ENCODE peak calls at places on chromosomes 6 and 20, in nine cellular contexts. E, V, B, M, K, C, H, T and F are unnamed samples.

GRCh38 chr20:59645761-59646171 is 41.4 kb downstream of the PHACTR3 start:
- DNase-seq in E (no peak), M (no peak), T (peak), B (no peak), K (no peak), H (no peak), V (no peak), C (no peak), F (no peak)

GRCh38 chr6:122696079-122696478 is 83.4 kb upstream of the FABP7 start:
- DNase-seq in V (no peak), E (no peak), M (no peak), H (no peak), C (no peak), K (peak), T (no peak), B (no peak), F (no peak)

GRCh38 chr20:12414446-12415274 is 497.0 kb downstream of the BTBD3 start:
- DNase-seq in C (no peak), E (no peak), B (no peak), K (peak), M (no peak), H (no peak), T (no peak), V (no peak), F (no peak)

GRCh38 chr20:45090481-45090880 is 10.4 kb downstream of the KCNS1 start:
- DNase-seq in E (no peak), M (no peak), H (no peak), V (no peak), T (no peak), K (peak), C (no peak), B (no peak), F (no peak)

GRCh38 chr20:4120921-4121321 is 105.6 kb upstream of the RNF24 start:
- DNase-seq in E (no peak), V (no peak), H (no peak), K (no peak), C (no peak), T (no peak), M (no peak), B (no peak), F (no peak)

GRCh38 chr6:53165333-53165732 is 16.7 kb upstream of the GCM1 start:
- DNase-seq in K (no peak), M (no peak), T (no peak), B (no peak), V (no peak), E (no peak), C (no peak), H (no peak), F (no peak)

GRCh38 chr20:62770111-62770910 is 26.0 kb upstream of the MRGBP start:
- DNase-seq in E (no peak), C (peak), H (no peak), K (no peak), T (no peak), M (no peak), B (no peak), V (no peak), F (no peak)

GRCh38 chr6:110490110-110490509 is 13.7 kb upstream of the SLC22A16 start:
- DNase-seq in V (no peak), C (no peak), M (no peak), E (no peak), H (no peak), T (no peak), B (no peak), K (no peak), F (no peak)

GRCh38 chr20:47309806-47310426 is 46.6 kb downstream of the ZMYND8 start:
- DNase-seq in B (peak), T (no peak), M (no peak), K (no peak), V (no peak), E (no peak), H (no peak), C (no peak), F (peak)

GRCh38 chr6:81002126-81002525 is 750.4 kb downstream of the TENT5A start:
- DNase-seq in H (no peak), B (no peak), E (no peak), M (no peak), C (no peak), V (no peak), K (no peak), T (no peak), F (no peak)

GRCh38 chr6:706161-706560 is 13.2 kb upstream of the EXOC2 start:
- DNase-seq in H (no peak), T (no peak), M (no peak), V (no peak), B (no peak), K (no peak), C (no peak), E (no peak), F (no peak)

GRCh38 chr6:154606457-154606856 is 96.0 kb upstream of the CNKSR3 start:
- DNase-seq in H (peak), M (no peak), C (no peak), B (no peak), E (peak), V (no peak), K (no peak), T (no peak), F (no peak)

GRCh38 chr6:141531040-141531439 is 601.7 kb upstream of the GJE1 start:
- DNase-seq in T (no peak), B (no peak), C (no peak), E (no peak), K (no peak), V (no peak), M (no peak), H (no peak), F (no peak)

GRCh38 chr20:36676701-36677421 is 30.9 kb upstream of the SLA2 start:
- DNase-seq in H (no peak), K (peak), M (no peak), E (no peak), C (no peak), V (no peak), T (no peak), B (no peak), F (no peak)

GRCh38 chr6:69308584-69308983 is 488.2 kb downstream of the LMBRD1 start:
- DNase-seq in E (no peak), C (no peak), M (no peak), B (no peak), T (no peak), V (no peak), K (no peak), H (no peak), F (no peak)

GRCh38 chr6:111114484-111114883 is 27.2 kb downstream of the SLC16A10 start:
- DNase-seq in H (no peak), M (no peak), E (peak), C (no peak), B (no peak), V (no peak), T (no peak), K (no peak), F (no peak)

GRCh38 chr6:163984446-163984936 is 570.0 kb downstream of the QKI start:
- DNase-seq in V (no peak), B (no peak), K (no peak), H (peak), E (no peak), T (no peak), C (no peak), M (no peak), F (no peak)

GRCh38 chr6:30730611-30731435 is 10.7 kb downstream of the TUBB start:
- DNase-seq in T (no peak), V (peak), K (peak), C (peak), B (peak), H (no peak), M (peak), E (peak), F (peak)

GRCh38 chr6:131062245-131063027 is 609 bp downstream of the EPB41L2 start:
- DNase-seq in C (no peak), M (peak), E (peak), K (peak), V (no peak), B (peak), T (peak), H (no peak), F (no peak)

GRCh38 chr20:7226156-7226555 is 458.7 kb downstream of the BMP2 start:
- DNase-seq in E (no peak), M (no peak), V (no peak), C (no peak), B (no peak), K (no peak), H (no peak), T (no peak), F (no peak)

GRCh38 chr6:136541395-136541794 is 8.8 kb downstream of the MAP7 start:
- DNase-seq in M (no peak), V (no peak), E (no peak), B (no peak), C (no peak), T (no peak), H (no peak), K (no peak), F (no peak)

GRCh38 chr6:97813881-97814280 is 530.9 kb upstream of the MMS22L start:
- DNase-seq in C (no peak), M (no peak), H (no peak), T (no peak), K (peak), V (no peak), E (no peak), B (no peak), F (no peak)

GRCh38 chr6:44642870-44643522 is 255.5 kb downstream of the CDC5L start:
- DNase-seq in T (no peak), C (no peak), H (no peak), V (no peak), K (no peak), M (no peak), E (no peak), B (no peak), F (no peak)

GRCh38 chr20:32823737-32824588 is 4.2 kb downstream of the MAPRE1 start:
- DNase-seq in V (no peak), B (no peak), T (no peak), E (no peak), H (no peak), C (no peak), M (no peak), K (no peak), F (no peak)

GRCh38 chr20:51625105-51625504 is 82.6 kb upstream of the NFATC2 start:
- DNase-seq in T (no peak), K (no peak), E (no peak), B (no peak), H (no peak), C (no peak), V (no peak), M (no peak), F (no peak)

GRCh38 chr6:106820412-106820852 is 154.1 kb downstream of the CD24 start:
- DNase-seq in M (no peak), V (no peak), H (no peak), C (no peak), E (no peak), K (peak), B (no peak), T (no peak), F (no peak)

GRCh38 chr6:75601608-75602163 is at the start of gene SENP6:
- DNase-seq in T (peak), M (peak), B (peak), K (peak), C (peak), V (peak), H (no peak), E (peak), F (peak)

GRCh38 chr6:161418458-161418945 is 144.6 kb upstream of the AGPAT4 start:
- DNase-seq in T (no peak), E (peak), C (no peak), B (no peak), H (no peak), V (no peak), K (peak), M (peak), F (peak)

GRCh38 chr6:17703256-17703694 is 3.5 kb downstream of the NUP153 start:
- DNase-seq in C (no peak), T (no peak), E (peak), H (no peak), K (no peak), M (no peak), B (no peak), V (no peak), F (no peak)

GRCh38 chr6:23267651-23268050 is 698.3 kb downstream of the HDGFL1 start:
- DNase-seq in M (no peak), E (no peak), V (no peak), T (no peak), K (no peak), C (no peak), H (no peak), B (no peak), F (no peak)

GRCh38 chr6:142929751-142930358 is 15.1 kb downstream of the HIVEP2 start:
- DNase-seq in C (no peak), T (no peak), K (no peak), E (no peak), B (no peak), V (no peak), H (no peak), M (no peak), F (no peak)

DNA sequence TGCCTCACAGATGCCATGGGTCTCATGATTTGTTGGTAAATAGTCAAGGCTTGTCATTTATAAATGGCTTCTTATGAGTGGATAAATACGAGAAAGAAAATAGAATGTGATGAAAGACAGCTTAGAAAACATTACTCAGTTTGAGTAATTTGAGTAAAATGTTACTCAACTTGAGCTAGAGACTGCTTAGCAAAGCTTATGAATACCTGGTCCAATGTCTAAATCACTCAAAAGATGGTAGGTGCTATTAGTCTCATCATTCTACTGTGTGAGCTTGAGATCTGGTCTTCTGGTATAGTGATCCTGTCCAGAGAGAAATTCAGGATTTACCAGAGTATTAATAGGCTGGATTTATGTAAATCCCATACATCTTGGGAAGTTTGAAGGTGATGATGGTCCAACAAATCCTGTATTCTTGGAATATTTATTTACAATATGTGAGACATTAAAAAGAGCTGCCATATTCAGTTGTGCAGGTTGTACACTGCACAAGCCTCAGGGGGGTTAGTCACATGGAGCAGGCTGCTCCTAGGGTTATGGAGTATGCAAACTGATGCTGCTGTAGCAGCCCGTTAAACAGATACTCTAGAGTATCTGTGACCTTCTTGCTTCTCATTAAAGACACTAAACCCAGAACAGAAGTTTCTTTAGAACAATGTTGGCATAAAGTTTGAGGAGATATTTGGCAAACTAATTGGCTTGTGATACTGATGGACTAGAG is 112.9 kb downstream of the RCAN2 start:
- DNase-seq in C (no peak), H (no peak), T (no peak), V (no peak), K (no peak), E (no peak), M (no peak), B (no peak), F (no peak)
- H3K27ac ChIP-seq in C (no peak), H (no peak), T (peak), V (no peak), K (no peak), E (no peak), M (no peak), B (no peak), F (no peak)

GRCh38 chr6:129744880-129745237 is 34.9 kb upstream of the ARHGAP18 start:
- DNase-seq in B (no peak), T (no peak), M (no peak), V (no peak), E (no peak), K (no peak), H (no peak), C (no peak), F (no peak)
- H3K27ac ChIP-seq in B (no peak), T (no peak), M (no peak), V (no peak), E (no peak), K (no peak), H (no peak), C (no peak), F (no peak)

GRCh38 chr6:157987788-157988699 is 6.4 kb downstream of the SYNJ2 start:
- DNase-seq in K (no peak), T (no peak), M (no peak), V (no peak), E (no peak), H (no peak), B (no peak), C (no peak), F (no peak)
- H3K27ac ChIP-seq in K (no peak), T (peak), M (no peak), V (no peak), E (no peak), H (no peak), B (no peak), C (peak), F (peak)

DNA sequence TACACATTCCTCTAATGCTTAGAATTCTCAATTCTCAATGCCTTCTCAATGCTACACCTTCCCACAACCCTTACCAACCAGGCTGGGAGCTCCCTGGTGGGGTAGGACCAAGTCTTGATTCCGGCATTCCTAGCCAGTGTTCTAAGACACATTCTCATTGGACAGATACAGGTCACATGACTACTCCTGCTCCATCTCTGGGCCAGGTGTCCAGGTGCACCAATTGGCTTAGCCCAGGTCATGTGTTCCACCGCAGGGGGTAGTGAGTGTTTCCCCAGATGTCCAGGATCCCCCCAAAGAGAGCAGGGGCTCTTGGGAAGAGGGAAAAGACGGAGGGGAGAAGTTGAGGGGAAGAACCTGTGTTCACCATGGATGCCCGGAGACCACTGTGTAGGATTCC is 58.7 kb upstream of the MLN start:
- DNase-seq in C (no peak), M (no peak), V (no peak), K (peak), H (no peak), B (no peak), T (no peak), E (no peak), F (no peak)
- H3K27ac ChIP-seq in C (no peak), M (no peak), V (no peak), K (no peak), H (no peak), B (no peak), T (no peak), E (no peak), F (no peak)

GRCh38 chr6:27138398-27138797 is 109.1 kb upstream of the PRSS16 start:
- DNase-seq in E (no peak), H (no peak), B (no peak), M (no peak), T (no peak), V (no peak), K (peak), C (no peak), F (no peak)
- H3K27ac ChIP-seq in E (peak), H (peak), B (peak), M (peak), T (no peak), V (peak), K (peak), C (peak), F (no peak)

DNA sequence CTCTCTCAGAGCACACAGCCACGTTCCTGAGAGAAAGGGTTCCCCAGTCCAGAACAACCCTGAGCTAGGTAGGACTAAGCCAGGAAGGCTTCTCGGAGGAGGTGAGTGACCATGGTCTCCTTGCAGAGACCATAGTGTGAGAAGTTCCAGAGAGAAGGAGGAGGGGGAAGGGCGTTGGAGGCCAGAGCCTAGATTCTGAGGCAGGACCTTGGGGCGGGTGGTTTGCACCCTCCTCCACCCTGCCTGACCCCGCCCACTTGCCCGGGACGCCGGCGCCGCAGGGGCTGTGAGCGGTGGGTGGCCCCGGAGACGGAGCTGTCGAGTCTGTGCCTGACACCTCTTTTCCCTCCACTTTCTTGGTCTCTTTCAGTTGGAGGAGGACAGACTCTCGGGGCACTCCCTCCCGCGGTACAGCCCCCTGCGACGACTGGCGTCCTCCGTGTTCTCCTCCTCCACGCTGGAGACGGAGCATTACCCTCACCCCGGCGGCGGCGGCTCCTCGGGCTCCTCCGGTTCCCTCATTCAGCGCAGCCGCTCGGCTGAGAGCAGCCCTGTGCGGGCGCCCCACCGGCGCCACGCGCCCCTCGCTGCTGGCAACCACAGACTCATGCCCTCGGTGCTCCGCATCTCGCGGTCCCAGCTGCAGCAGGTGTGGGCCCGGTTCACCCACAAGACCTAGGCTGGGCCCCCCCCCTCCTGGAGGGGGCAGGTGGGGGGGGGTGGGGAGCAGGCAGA is 26.2 kb downstream of the TTBK1 start:
- DNase-seq in C (no peak), V (peak), B (peak), E (peak), M (peak), K (no peak), H (no peak), T (no peak), F (no peak)
- H3K27ac ChIP-seq in C (peak), V (no peak), B (peak), E (no peak), M (peak), K (no peak), H (no peak), T (no peak), F (peak)

GRCh38 chr6:9766240-9766915 is 648.5 kb downstream of the TFAP2A start:
- DNase-seq in M (no peak), T (no peak), E (no peak), K (peak), V (no peak), B (no peak), H (peak), C (no peak), F (no peak)
- H3K27ac ChIP-seq in M (no peak), T (no peak), E (no peak), K (no peak), V (no peak), B (no peak), H (peak), C (no peak), F (no peak)